ENCODE peak calls at places on chromosomes 16 and 17, in four cellular contexts. Q is AG09309, G is GM20000, D is GM06990. M is an unnamed sample.

GRCh38 chr17:43810823-43811222 is 22.1 kb downstream of the MPP3 start:
- DNase-seq in Q (no peak), G (no peak), D (no peak), M (no peak)

GRCh38 chr16:85227262-85227923 is 115.1 kb upstream of the CIBAR2 start:
- DNase-seq in Q (no peak), G (peak; percentile 92), D (peak; percentile 88), M (no peak)

GRCh38 chr17:78172284-78173024 is 4.1 kb downstream of the SYNGR2 start:
- DNase-seq in Q (no peak), G (no peak), D (no peak), M (no peak)

GRCh38 chr17:29107084-29107483 is 64.1 kb downstream of the PIPOX start:
- DNase-seq in Q (no peak), G (no peak), D (no peak), M (no peak)

GRCh38 chr17:40615295-40615988 is 32.2 kb downstream of the SMARCE1 start:
- DNase-seq in Q (no peak), G (peak; percentile 75), D (peak; percentile 76), M (peak; percentile 44)

GRCh38 chr16:57622361-57623250 is 5.8 kb upstream of the ADGRG1 start:
- DNase-seq in Q (no peak), G (no peak), D (no peak), M (no peak)

GRCh38 chr17:40479754-40480480 is 21.5 kb downstream of the TNS4 start:
- DNase-seq in Q (no peak), G (no peak), D (no peak), M (no peak)

GRCh38 chr17:45364531-45365390 is 47.9 kb upstream of the MAP3K14 start:
- DNase-seq in Q (no peak), G (no peak), D (no peak), M (peak; percentile 17)

GRCh38 chr17:51434434-51435170 is 174.3 kb downstream of the UTP18 start:
- DNase-seq in Q (no peak), G (no peak), D (no peak), M (no peak)

GRCh38 chr16:30112197-30113030 is 923 bp downstream of the GDPD3 start:
- DNase-seq in Q (no peak), G (peak; percentile 81), D (peak; percentile 56), M (peak; percentile 65)

GRCh38 chr17:77961741-77962140 is 3.2 kb downstream of the TNRC6C start:
- DNase-seq in Q (no peak), G (no peak), D (no peak), M (no peak)

GRCh38 chr16:66274335-66275110 is 92.0 kb upstream of the CDH5 start:
- DNase-seq in Q (no peak), G (no peak), D (peak; percentile 16), M (no peak)

GRCh38 chr17:16915752-16916556 is 56.0 kb downstream of the TNFRSF13B start:
- DNase-seq in Q (no peak), G (peak; percentile 76), D (peak; percentile 67), M (peak; percentile 65)

GRCh38 chr16:28291651-28292626 is at the start of gene SBK1:
- DNase-seq in Q (no peak), G (peak; percentile 99), D (peak; percentile 84), M (peak; percentile 88)

GRCh38 chr16:29148867-29149272 is 164.0 kb downstream of the LAT start:
- DNase-seq in Q (no peak), G (no peak), D (no peak), M (no peak)

GRCh38 chr16:28524544-28525179 is 14.1 kb downstream of the NUPR1 start:
- DNase-seq in Q (no peak), G (no peak), D (no peak), M (no peak)

GRCh38 chr17:73316919-73317505 is 5.2 kb upstream of the CDC42EP4 start:
- DNase-seq in Q (no peak), G (no peak), D (peak; percentile 34), M (no peak)

GRCh38 chr17:62653002-62653830 is 25.7 kb downstream of the MRC2 start:
- DNase-seq in Q (no peak), G (peak; percentile 87), D (peak; percentile 78), M (peak; percentile 81)

GRCh38 chr16:695355-696089 is 5.3 kb upstream of the WDR24 start:
- DNase-seq in Q (no peak), G (peak; percentile 89), D (peak; percentile 76), M (peak; percentile 57)

GRCh38 chr17:50027639-50028206 is 28.2 kb upstream of the ITGA3 start:
- DNase-seq in Q (peak; percentile 63), G (peak; percentile 10), D (no peak), M (no peak)

GRCh38 chr17:34703533-34703932 is 124.2 kb downstream of the TMEM132E start:
- DNase-seq in Q (no peak), G (no peak), D (no peak), M (peak; percentile 93)

GRCh38 chr16:349211-349610 is 3.3 kb downstream of the AXIN1 start:
- DNase-seq in Q (no peak), G (peak; percentile 78), D (peak; percentile 66), M (no peak)

GRCh38 chr17:78253946-78254672 is 22.7 kb downstream of the TMEM235 start:
- DNase-seq in Q (no peak), G (peak; percentile 91), D (peak; percentile 84), M (peak; percentile 93)

GRCh38 chr17:64780096-64781012 is 118.2 kb upstream of the SMURF2 start:
- DNase-seq in Q (no peak), G (peak; percentile 75), D (peak; percentile 59), M (peak; percentile 67)

GRCh38 chr17:55859518-55859917 is 108.7 kb downstream of the PCTP start:
- DNase-seq in Q (no peak), G (no peak), D (no peak), M (no peak)

GRCh38 chr16:12195296-12195695 is 218.8 kb downstream of the SNX29 start:
- DNase-seq in Q (no peak), G (no peak), D (no peak), M (no peak)

GRCh38 chr17:4785311-4786110 is 653 bp downstream of the VMO1 start:
- DNase-seq in Q (no peak), G (no peak), D (no peak), M (no peak)

GRCh38 chr17:63694229-63694973 is 5.5 kb downstream of the LIMD2 start:
- DNase-seq in Q (no peak), G (no peak), D (peak; percentile 36), M (no peak)

GRCh38 chr17:47280072-47280811 is 26.6 kb downstream of the ITGB3 start:
- DNase-seq in Q (no peak), G (no peak), D (no peak), M (no peak)

GRCh38 chr17:47281246-47281645 is 27.6 kb downstream of the ITGB3 start:
- DNase-seq in Q (no peak), G (no peak), D (no peak), M (no peak)

GRCh38 chr17:47277921-47278320 is 24.3 kb downstream of the ITGB3 start:
- DNase-seq in Q (no peak), G (no peak), D (no peak), M (no peak)

GRCh38 chr17:47278561-47278960 is 24.9 kb downstream of the ITGB3 start:
- DNase-seq in Q (no peak), G (no peak), D (no peak), M (no peak)

GRCh38 chr17:47279062-47279801 is 25.6 kb downstream of the ITGB3 start:
- DNase-seq in Q (peak; percentile 80), G (peak; percentile 80), D (peak; percentile 75), M (no peak)
- TF ChIP-seq CTCF in Q (peak; percentile 35), G (no peak), D (no peak), M (no peak)

GRCh38 chr17:83076930-83077329 is 2.5 kb upstream of the METRNL start:
- DNase-seq in Q (no peak), G (peak; percentile 72), D (no peak), M (no peak)
- TF ChIP-seq CTCF in Q (peak; percentile 10), G (peak; percentile 62), D (peak; percentile 8), M (no peak)

GRCh38 chr16:75648265-75649076 is 898 bp downstream of the TERF2IP start:
- DNase-seq in Q (no peak), G (peak; percentile 80), D (peak; percentile 80), M (peak; percentile 88)
- TF ChIP-seq CTCF in Q (no peak), G (no peak), D (no peak), M (no peak)

GRCh38 chr16:67845291-67846062 is 1.3 kb upstream of the NUTF2 start:
- DNase-seq in Q (no peak), G (peak; percentile 34), D (no peak), M (no peak)

GRCh38 chr16:67846063-67846319 is 742 bp upstream of the NUTF2 start:
- DNase-seq in Q (no peak), G (peak; percentile 19), D (no peak), M (no peak)

GRCh38 chr16:67842509-67843342 is 606 bp downstream of the THAP11 start:
- DNase-seq in Q (no peak), G (peak; percentile 74), D (peak; percentile 84), M (peak; percentile 65)

GRCh38 chr16:67843343-67843765 is 1.2 kb downstream of the THAP11 start:
- DNase-seq in Q (no peak), G (no peak), D (no peak), M (peak; percentile 29)

GRCh38 chr16:67844441-67844840 is 2.3 kb upstream of the NUTF2 start:
- DNase-seq in Q (no peak), G (no peak), D (no peak), M (no peak)
- TF ChIP-seq CTCF in Q (no peak), G (no peak), D (no peak), M (no peak)

GRCh38 chr17:80006339-80006720 is 29.3 kb downstream of the TBC1D16 start:
- DNase-seq in Q (no peak), G (no peak), D (no peak), M (no peak)
- TF ChIP-seq CTCF in Q (no peak), G (no peak), D (no peak), M (no peak)

GRCh38 chr17:7416323-7416722 is 3.8 kb upstream of the SPEM1 start:
- DNase-seq in Q (no peak), G (no peak), D (no peak), M (no peak)
- TF ChIP-seq CTCF in Q (no peak), G (no peak), D (peak; percentile 6), M (no peak)

DNA sequence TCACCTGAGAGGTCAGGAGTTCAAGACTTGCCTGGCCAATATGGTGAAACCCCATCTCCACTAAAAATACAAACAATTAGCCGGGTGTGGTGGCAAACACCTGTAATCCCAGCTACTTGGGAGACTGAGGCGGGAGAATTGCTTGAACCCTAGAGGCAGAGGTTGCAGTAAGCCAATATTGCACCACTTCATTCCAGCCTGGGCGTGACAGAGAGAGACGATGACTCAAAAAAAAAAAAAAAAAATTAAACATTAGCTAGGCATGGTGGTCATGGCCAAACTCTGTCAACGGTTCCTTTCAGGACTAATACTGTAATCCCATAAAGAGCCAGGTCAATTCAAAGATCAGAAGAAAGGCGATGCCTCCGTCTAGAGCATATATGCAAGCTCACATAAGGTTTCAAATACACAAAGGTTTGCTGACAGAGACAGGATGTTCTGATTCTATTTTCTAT is 2.4 kb downstream of the RNF157 start:
- DNase-seq in Q (no peak), G (no peak), D (no peak), M (no peak)
- TF ChIP-seq CTCF in Q (no peak), G (no peak), D (no peak), M (no peak)

GRCh38 chr17:21295036-21295952 is 10.8 kb downstream of the MAP2K3 start:
- DNase-seq in Q (no peak), G (no peak), D (no peak), M (no peak)
- TF ChIP-seq CTCF in Q (no peak), G (no peak), D (no peak), M (no peak)

DNA sequence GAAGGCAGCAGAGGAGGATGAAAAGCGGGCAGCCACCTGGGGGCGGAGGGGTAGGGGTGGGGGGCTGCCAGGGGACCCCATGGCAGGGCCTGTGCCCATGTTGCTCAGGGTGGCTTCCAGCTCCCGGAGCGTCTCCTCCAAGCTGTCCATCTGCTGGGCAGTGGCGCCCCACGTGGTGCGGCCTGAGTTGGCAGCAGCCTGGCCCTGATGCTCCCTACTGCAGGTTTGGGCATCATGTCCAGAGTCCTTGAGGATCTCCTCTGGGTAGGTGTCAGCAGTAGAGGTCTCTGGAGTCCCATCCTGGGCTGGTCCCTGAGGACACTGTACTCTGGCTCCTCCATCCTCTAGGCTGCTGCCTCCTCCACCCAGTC is 60.9 kb downstream of the SRCIN1 start:
- DNase-seq in Q (no peak), G (no peak), D (no peak), M (no peak)
- TF ChIP-seq CTCF in Q (no peak), G (no peak), D (peak; percentile 8), M (no peak)